ENCODE peak calls at places on chromosome 20, in four cellular contexts. One of them, this sample, is unnamed.

GRCh38 chr20:31699801-31700728 is 22.6 kb downstream of the BCL2L1 start:
- DNase-seq in HL-60: no peak
- DNase-seq in H7: no peak
- DNase-seq in neural progenitor cell: no peak
- DNase-seq in this sample: no peak

GRCh38 chr20:58892126-58892931 is 39.8 kb downstream of the GNAS start:
- DNase-seq in neural progenitor cell: peak; percentile 86
- DNase-seq in HL-60: peak; percentile 68
- DNase-seq in H7: peak; percentile 94
- DNase-seq in this sample: peak; percentile 78

GRCh38 chr20:5400164-5400762 is 83.5 kb upstream of the PROKR2 start:
- DNase-seq in neural progenitor cell: peak; percentile 73
- DNase-seq in H7: peak; percentile 19
- DNase-seq in HL-60: no peak
- DNase-seq in this sample: peak; percentile 69

GRCh38 chr20:61754976-61755778 is 310.5 kb downstream of the TAF4 start:
- DNase-seq in HL-60: no peak
- DNase-seq in neural progenitor cell: no peak
- DNase-seq in H7: no peak
- DNase-seq in this sample: no peak

GRCh38 chr20:32807706-32808105 is 12.0 kb upstream of the MAPRE1 start:
- DNase-seq in HL-60: no peak
- DNase-seq in H7: peak; percentile 76
- DNase-seq in neural progenitor cell: peak; percentile 90
- DNase-seq in this sample: peak; percentile 91

GRCh38 chr20:11849976-11850670 is 67.6 kb upstream of the BTBD3 start:
- DNase-seq in neural progenitor cell: no peak
- DNase-seq in H7: no peak
- DNase-seq in HL-60: no peak
- DNase-seq in this sample: no peak

GRCh38 chr20:20786428-20786827 is 74.0 kb upstream of the RALGAPA2 start:
- DNase-seq in neural progenitor cell: no peak
- DNase-seq in HL-60: peak; percentile 87
- DNase-seq in H7: no peak
- DNase-seq in this sample: no peak

GRCh38 chr20:54170963-54171362 is 2.8 kb downstream of the CYP24A1 start:
- DNase-seq in H7: no peak
- DNase-seq in neural progenitor cell: no peak
- DNase-seq in HL-60: no peak
- DNase-seq in this sample: no peak

GRCh38 chr20:2703716-2704475 is 11.3 kb downstream of the EBF4 start:
- DNase-seq in neural progenitor cell: no peak
- DNase-seq in H7: no peak
- DNase-seq in HL-60: no peak
- DNase-seq in this sample: no peak

GRCh38 chr20:38935967-38936407 is 9.8 kb downstream of the FAM83D start:
- DNase-seq in HL-60: no peak
- DNase-seq in H7: no peak
- DNase-seq in neural progenitor cell: no peak
- DNase-seq in this sample: no peak

GRCh38 chr20:10040070-10040970 is 5.5 kb downstream of the ANKEF1 start:
- DNase-seq in H7: no peak
- DNase-seq in HL-60: no peak
- DNase-seq in neural progenitor cell: no peak
- DNase-seq in this sample: no peak

GRCh38 chr20:32970973-32971300 is 33.3 kb downstream of the SUN5 start:
- DNase-seq in H7: peak; percentile 30
- DNase-seq in neural progenitor cell: no peak
- DNase-seq in HL-60: no peak
- DNase-seq in this sample: no peak

GRCh38 chr20:20247234-20247633 is 120.7 kb upstream of the INSM1 start:
- DNase-seq in H7: no peak
- DNase-seq in HL-60: no peak
- DNase-seq in neural progenitor cell: no peak
- DNase-seq in this sample: no peak

GRCh38 chr20:17233621-17234020 is 6.8 kb downstream of the PCSK2 start:
- DNase-seq in H7: no peak
- DNase-seq in HL-60: no peak
- DNase-seq in neural progenitor cell: no peak
- DNase-seq in this sample: no peak

GRCh38 chr20:19940945-19941590 is 76.1 kb upstream of the NAA20 start:
- DNase-seq in HL-60: peak; percentile 3
- DNase-seq in neural progenitor cell: no peak
- DNase-seq in H7: no peak
- DNase-seq in this sample: no peak

GRCh38 chr20:57025666-57026065 is 240.8 kb downstream of the BMP7 start:
- DNase-seq in neural progenitor cell: no peak
- DNase-seq in HL-60: no peak
- DNase-seq in H7: no peak
- DNase-seq in this sample: no peak

GRCh38 chr20:347640-348484 is 951 bp downstream of the NRSN2 start:
- DNase-seq in HL-60: peak; percentile 65
- DNase-seq in H7: peak; percentile 100
- DNase-seq in neural progenitor cell: peak; percentile 98
- DNase-seq in this sample: peak; percentile 99

GRCh38 chr20:43579861-43580793 is 10.6 kb upstream of the IFT52 start:
- DNase-seq in H7: no peak
- DNase-seq in HL-60: peak; percentile 27
- DNase-seq in neural progenitor cell: no peak
- DNase-seq in this sample: no peak

GRCh38 chr20:32457476-32457986 is 99.4 kb downstream of the ASXL1 start:
- DNase-seq in neural progenitor cell: peak; percentile 97
- DNase-seq in H7: peak; percentile 100
- DNase-seq in HL-60: no peak
- DNase-seq in this sample: peak; percentile 99

GRCh38 chr20:58073945-58074920 is 154.2 kb downstream of the ANKRD60 start:
- DNase-seq in H7: no peak
- DNase-seq in neural progenitor cell: no peak
- DNase-seq in HL-60: no peak
- DNase-seq in this sample: no peak

GRCh38 chr20:43722153-43722505 is 4.7 kb downstream of the GTSF1L start:
- DNase-seq in H7: no peak
- DNase-seq in HL-60: no peak
- DNase-seq in neural progenitor cell: no peak
- DNase-seq in this sample: no peak

GRCh38 chr20:22470620-22471026 is 113.7 kb downstream of the FOXA2 start:
- DNase-seq in H7: no peak
- DNase-seq in HL-60: no peak
- DNase-seq in neural progenitor cell: no peak
- DNase-seq in this sample: no peak

GRCh38 chr20:49228676-49229075 is 9.5 kb downstream of the DDX27 start:
- DNase-seq in HL-60: no peak
- DNase-seq in neural progenitor cell: no peak
- DNase-seq in H7: no peak
- DNase-seq in this sample: no peak

GRCh38 chr20:9015984-9016324 is 52.9 kb upstream of the PLCB4 start:
- DNase-seq in HL-60: no peak
- DNase-seq in H7: no peak
- DNase-seq in neural progenitor cell: peak; percentile 56
- DNase-seq in this sample: peak; percentile 70

GRCh38 chr20:341682-342081 is 5.2 kb upstream of the NRSN2 start:
- DNase-seq in HL-60: peak; percentile 48
- DNase-seq in neural progenitor cell: no peak
- DNase-seq in H7: no peak
- DNase-seq in this sample: no peak

GRCh38 chr20:48298851-48299484 is 513.7 kb upstream of the SULF2 start:
- DNase-seq in H7: no peak
- DNase-seq in neural progenitor cell: peak; percentile 25
- DNase-seq in HL-60: no peak
- DNase-seq in this sample: no peak

GRCh38 chr20:29790510-29790909 is 1467.0 kb upstream of the DEFB115 start:
- DNase-seq in neural progenitor cell: no peak
- DNase-seq in HL-60: no peak
- DNase-seq in H7: no peak
- DNase-seq in this sample: no peak

GRCh38 chr20:740162-740561 is 28.1 kb downstream of the SLC52A3 start:
- DNase-seq in H7: no peak
- DNase-seq in HL-60: no peak
- DNase-seq in neural progenitor cell: no peak
- DNase-seq in this sample: no peak

GRCh38 chr20:33299111-33299603 is 16.1 kb downstream of the BPIFB1 start:
- DNase-seq in H7: peak; percentile 95
- DNase-seq in HL-60: peak; percentile 57
- DNase-seq in neural progenitor cell: peak; percentile 88
- DNase-seq in this sample: peak; percentile 86

GRCh38 chr20:57323034-57323433 is 6.6 kb upstream of the SPO11 start:
- DNase-seq in neural progenitor cell: peak; percentile 83
- DNase-seq in HL-60: no peak
- DNase-seq in H7: peak; percentile 73
- DNase-seq in this sample: peak; percentile 50

GRCh38 chr20:55777641-55778040 is 227.7 kb downstream of the CBLN4 start:
- DNase-seq in H7: no peak
- DNase-seq in HL-60: no peak
- DNase-seq in neural progenitor cell: no peak
- DNase-seq in this sample: no peak

GRCh38 chr20:9928955-9929354 is 90.1 kb upstream of the PAK5 start:
- DNase-seq in HL-60: no peak
- DNase-seq in H7: no peak
- DNase-seq in neural progenitor cell: no peak
- DNase-seq in this sample: no peak

GRCh38 chr20:19937651-19938420 is 79.3 kb upstream of the NAA20 start:
- DNase-seq in HL-60: peak; percentile 74
- DNase-seq in neural progenitor cell: no peak
- DNase-seq in H7: no peak
- DNase-seq in this sample: no peak

GRCh38 chr20:53677447-53678314 is 84.0 kb upstream of the ZNF217 start:
- DNase-seq in H7: peak; percentile 70
- DNase-seq in neural progenitor cell: peak; percentile 39
- DNase-seq in HL-60: peak; percentile 96
- DNase-seq in this sample: peak; percentile 52

GRCh38 chr20:59643616-59644061 is 39.3 kb downstream of the PHACTR3 start:
- DNase-seq in neural progenitor cell: no peak
- DNase-seq in H7: no peak
- DNase-seq in HL-60: no peak
- DNase-seq in this sample: no peak

DNA sequence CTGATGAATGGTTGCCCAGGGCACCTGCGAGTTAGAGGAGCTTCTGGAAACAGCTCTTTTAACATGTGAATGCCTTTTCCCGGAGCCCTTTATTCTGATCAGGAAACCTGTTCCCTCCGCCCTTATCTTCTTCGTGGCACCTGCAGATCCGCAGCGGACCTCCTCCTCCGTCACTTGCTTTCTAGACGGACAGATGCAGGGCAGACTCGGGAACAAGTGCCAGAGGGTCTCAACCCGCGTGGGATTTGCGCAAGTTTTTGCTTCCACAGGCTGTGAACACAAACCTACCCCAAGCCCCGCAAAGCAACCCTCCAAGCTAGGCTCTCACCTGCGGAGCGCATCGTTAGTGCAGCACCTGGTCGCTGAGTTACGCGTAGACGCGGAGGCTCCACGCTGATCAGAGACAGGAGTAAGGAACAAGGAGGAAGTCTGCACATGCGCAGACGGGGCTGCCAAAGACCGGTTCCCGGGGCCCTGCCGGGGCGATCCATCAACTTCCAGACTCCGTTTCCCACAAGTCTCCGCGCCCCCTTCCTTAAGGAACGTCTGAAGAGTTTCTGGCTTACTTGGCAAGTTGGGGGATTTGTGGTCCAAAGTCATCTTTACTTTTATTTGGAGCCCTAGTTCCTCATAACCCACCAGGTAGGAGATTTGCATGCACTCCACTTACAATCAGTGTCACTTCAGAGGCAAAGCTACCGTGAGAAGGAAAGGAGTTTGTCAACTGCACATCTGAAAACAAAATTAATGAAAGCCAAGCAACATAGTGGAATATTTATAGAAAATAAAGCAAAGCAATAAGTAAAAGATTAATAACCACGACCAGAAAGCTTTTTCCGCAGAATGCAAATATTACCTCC is 52.7 kb upstream of the ELMO2 start:
- DNase-seq in neural progenitor cell: peak; percentile 91
- DNase-seq in H7: peak; percentile 84
- DNase-seq in HL-60: no peak
- DNase-seq in this sample: peak; percentile 97
- H3K4me3 ChIP-seq in neural progenitor cell: peak overlapping the region; percentile 57
- H3K4me3 ChIP-seq in H7: peak overlapping the region; percentile 60
- H3K4me3 ChIP-seq in HL-60: no peak overlapping the region
- H3K4me3 ChIP-seq in this sample: peak overlapping the region; percentile 59

DNA sequence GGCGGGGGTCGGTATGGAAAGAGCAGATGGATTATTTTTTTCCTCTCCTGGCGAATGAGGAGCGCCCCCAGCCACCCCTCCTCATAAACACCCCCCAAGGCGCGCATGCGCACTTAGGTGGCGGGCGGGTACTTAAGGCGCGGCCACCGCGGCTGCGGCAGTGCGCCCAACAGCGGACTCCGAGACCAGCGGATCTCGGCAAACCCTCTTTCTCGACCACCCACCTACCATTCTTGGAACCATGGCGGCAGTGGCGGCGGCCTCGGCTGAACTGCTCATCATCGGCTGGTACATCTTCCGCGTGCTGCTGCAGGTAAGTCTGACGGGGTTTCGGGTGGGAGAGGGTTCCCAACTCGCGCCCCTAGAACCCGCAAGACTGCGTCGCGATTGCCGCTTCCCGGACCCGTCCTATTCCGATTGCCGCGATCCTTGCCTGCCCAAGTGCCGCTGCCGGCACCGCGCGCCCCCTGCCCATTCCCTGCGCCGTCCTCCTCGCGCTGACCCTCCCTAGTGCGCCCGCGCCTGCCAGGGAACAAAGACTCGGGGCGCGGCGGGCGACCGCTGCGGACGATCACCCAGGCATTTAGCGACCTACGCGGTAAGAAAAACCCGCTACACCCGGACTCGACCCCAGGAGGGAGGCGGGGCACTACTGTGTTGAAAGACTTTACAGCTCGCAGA is at the start of gene NNAT:
- DNase-seq in HL-60: no peak
- DNase-seq in neural progenitor cell: no peak
- DNase-seq in H7: peak; percentile 88
- DNase-seq in this sample: no peak
- H3K4me3 ChIP-seq in HL-60: no peak within 1 kb of the TSS
- H3K4me3 ChIP-seq in neural progenitor cell: no peak within 1 kb of the TSS
- H3K4me3 ChIP-seq in H7: peak within 1 kb of the TSS; percentile 68
- H3K4me3 ChIP-seq in this sample: peak within 1 kb of the TSS; percentile 39

GRCh38 chr20:13220194-13220856 is 749 bp upstream of the ISM1 start:
- DNase-seq in HL-60: peak; percentile 9
- DNase-seq in neural progenitor cell: peak; percentile 76
- DNase-seq in H7: peak; percentile 82
- DNase-seq in this sample: peak; percentile 87
- H3K4me3 ChIP-seq in HL-60: no peak overlapping the region
- H3K4me3 ChIP-seq in neural progenitor cell: peak overlapping the region; percentile 59
- H3K4me3 ChIP-seq in H7: peak overlapping the region; percentile 59
- H3K4me3 ChIP-seq in this sample: peak overlapping the region; percentile 86

GRCh38 chr20:63032861-63033634 is 26.3 kb upstream of the BHLHE23 start:
- DNase-seq in HL-60: no peak
- DNase-seq in neural progenitor cell: peak; percentile 48
- DNase-seq in H7: peak; percentile 85
- DNase-seq in this sample: peak; percentile 76
- H3K4me3 ChIP-seq in HL-60: no peak overlapping the region
- H3K4me3 ChIP-seq in neural progenitor cell: peak overlapping the region; percentile 30
- H3K4me3 ChIP-seq in H7: no peak overlapping the region
- H3K4me3 ChIP-seq in this sample: peak overlapping the region; percentile 39